ENCODE peak calls at places on chromosomes 4 and X, in seven cellular contexts. W is activated CD4-positive, alpha-beta T cell treated with anti-CD3 and anti-CD28 coated beads, Interleukin-2, amount 50 U/mL, for 1 hour; S is PC-3; A is ELR; N is choroid plexus epithelial cell; C is hypothalamus; T is Calu3. O is an unnamed sample.

GRCh38 chr4:159516556-159516955 is 413.7 kb downstream of the RAPGEF2 start:
- DNase-seq in W (no peak), S (peak), A (peak), N (peak), C (no peak), T (no peak), O (no peak)

GRCh38 chrX:28910501-28910900 is 323.3 kb downstream of the IL1RAPL1 start:
- DNase-seq in W (no peak), S (no peak), A (no peak), N (peak), C (no peak), T (no peak), O (no peak)

GRCh38 chr4:107825072-107825789 is 499 bp downstream of the SGMS2 start:
- DNase-seq in W (no peak), S (peak), A (peak), N (peak), C (no peak), T (peak), O (no peak)

GRCh38 chr4:149911995-149912394 is 96.4 kb upstream of the IQCM start:
- DNase-seq in W (no peak), S (no peak), A (no peak), N (peak), C (no peak), T (no peak), O (no peak)

GRCh38 chrX:79259073-79259689 is 108.0 kb downstream of the ITM2A start:
- DNase-seq in W (peak), S (no peak), A (no peak), N (peak), C (no peak), T (no peak), O (no peak)

GRCh38 chr4:156778093-156778492 is 193.5 kb downstream of the PDGFC start:
- DNase-seq in W (no peak), S (peak), A (peak), N (peak), C (no peak), T (no peak), O (no peak)

GRCh38 chr4:8176547-8177399 is 18.2 kb upstream of the ABLIM2 start:
- DNase-seq in W (peak), S (peak), A (peak), N (peak), C (no peak), T (peak), O (peak)

GRCh38 chr4:152626790-152627189 is 53.0 kb downstream of the TMEM154 start:
- DNase-seq in W (no peak), S (no peak), A (no peak), N (no peak), C (no peak), T (no peak), O (no peak)

GRCh38 chr4:76670631-76671030 is 227.3 kb downstream of the SOWAHB start:
- DNase-seq in W (no peak), S (no peak), A (no peak), N (no peak), C (no peak), T (no peak), O (no peak)

GRCh38 chrX:84168574-84168973 is 19.4 kb downstream of the RPS6KA6 start:
- DNase-seq in W (no peak), S (peak), A (peak), N (peak), C (no peak), T (no peak), O (no peak)

GRCh38 chr4:3112979-3113469 is 38.5 kb downstream of the HTT start:
- DNase-seq in W (no peak), S (peak), A (peak), N (no peak), C (no peak), T (no peak), O (no peak)

GRCh38 chr4:113435893-113436292 is 325.6 kb downstream of the CAMK2D start:
- DNase-seq in W (no peak), S (peak), A (peak), N (peak), C (no peak), T (peak), O (peak)

GRCh38 chr4:154998773-154999172 is 209.7 kb upstream of the NPY2R start:
- DNase-seq in W (no peak), S (no peak), A (no peak), N (no peak), C (no peak), T (no peak), O (no peak)

GRCh38 chr4:104901438-104901837 is 245.2 kb upstream of the TET2 start:
- DNase-seq in W (no peak), S (no peak), A (no peak), N (peak), C (no peak), T (no peak), O (no peak)

GRCh38 chr4:137651128-137651527 is 118.8 kb upstream of the PCDH18 start:
- DNase-seq in W (no peak), S (peak), A (peak), N (peak), C (no peak), T (no peak), O (no peak)

GRCh38 chr4:23324291-23324690 is 565.6 kb downstream of the PPARGC1A start:
- DNase-seq in W (no peak), S (peak), A (peak), N (no peak), C (no peak), T (no peak), O (no peak)

GRCh38 chr4:161172396-161173026 is 991.3 kb downstream of the FSTL5 start:
- DNase-seq in W (no peak), S (no peak), A (no peak), N (no peak), C (no peak), T (no peak), O (no peak)

GRCh38 chrX:12138366-12139313 is at the start of gene FRMPD4:
- DNase-seq in W (no peak), S (peak), A (peak), N (no peak), C (peak), T (no peak), O (no peak)

GRCh38 chr4:137124278-137124932 is 407.9 kb downstream of the PCDH18 start:
- DNase-seq in W (no peak), S (peak), A (peak), N (peak), C (no peak), T (no peak), O (no peak)

GRCh38 chr4:134201216-134202098 is at the start of gene PABPC4L:
- DNase-seq in W (no peak), S (peak), A (peak), N (peak), C (peak), T (no peak), O (peak)

GRCh38 chrX:134571831-134572230 is 86.4 kb downstream of the PLAC1 start:
- DNase-seq in W (no peak), S (no peak), A (no peak), N (no peak), C (no peak), T (no peak), O (no peak)

GRCh38 chrX:34658316-34658715 is 1.2 kb upstream of the TMEM47 start:
- DNase-seq in W (no peak), S (no peak), A (no peak), N (peak), C (no peak), T (no peak), O (no peak)

GRCh38 chr4:43757147-43757546 is 691.5 kb downstream of the KCTD8 start:
- DNase-seq in W (no peak), S (no peak), A (peak), N (peak), C (no peak), T (no peak), O (no peak)

GRCh38 chr4:183099537-183100297 is 660 bp downstream of the WWC2 start:
- DNase-seq in W (peak), S (peak), A (peak), N (peak), C (peak), T (peak), O (peak)

GRCh38 chr4:174365018-174365587 is 81.4 kb downstream of the CEP44 start:
- DNase-seq in W (no peak), S (peak), A (peak), N (peak), C (no peak), T (peak), O (no peak)

GRCh38 chrX:38899650-38900049 is 98.4 kb downstream of the MID1IP1 start:
- DNase-seq in W (no peak), S (no peak), A (no peak), N (no peak), C (no peak), T (no peak), O (no peak)

GRCh38 chrX:154696328-154697045 is 43.1 kb upstream of the CTAG2 start:
- DNase-seq in W (no peak), S (peak), A (peak), N (peak), C (no peak), T (no peak), O (no peak)

GRCh38 chrX:118534716-118535493 is 39.3 kb downstream of the DOCK11 start:
- DNase-seq in W (no peak), S (no peak), A (no peak), N (peak), C (no peak), T (no peak), O (no peak)

GRCh38 chrX:101452051-101452450 is 33.2 kb upstream of the ARMCX4 start:
- DNase-seq in W (no peak), S (no peak), A (peak), N (no peak), C (no peak), T (no peak), O (no peak)

GRCh38 chr4:1862055-1862911 is 6.3 kb upstream of the LETM1 start:
- DNase-seq in W (no peak), S (no peak), A (no peak), N (no peak), C (no peak), T (no peak), O (no peak)

GRCh38 chr4:76960014-76960413 is 10.5 kb downstream of the SEPTIN11 start:
- DNase-seq in W (no peak), S (no peak), A (peak), N (peak), C (no peak), T (no peak), O (no peak)

GRCh38 chr4:156312261-156312847 is 358.7 kb upstream of the CTSO start:
- DNase-seq in W (no peak), S (no peak), A (no peak), N (peak), C (no peak), T (no peak), O (no peak)

GRCh38 chr4:915041-915474 is 17.1 kb downstream of the GAK start:
- DNase-seq in W (no peak), S (no peak), A (no peak), N (peak), C (no peak), T (no peak), O (no peak)

GRCh38 chr4:118193421-118193820 is 159.1 kb downstream of the NDST3 start:
- DNase-seq in W (no peak), S (no peak), A (no peak), N (no peak), C (no peak), T (no peak), O (no peak)

GRCh38 chr4:37243722-37244582 is 591 bp upstream of the NWD2 start:
- DNase-seq in W (no peak), S (no peak), A (no peak), N (no peak), C (no peak), T (peak), O (no peak)

GRCh38 chr4:184400375-184400870 is 73.9 kb downstream of the IRF2 start:
- DNase-seq in W (no peak), S (peak), A (peak), N (peak), C (no peak), T (peak), O (no peak)

GRCh38 chrX:48924270-48924669 is 5.4 kb upstream of the PIM2 start:
- DNase-seq in W (no peak), S (no peak), A (no peak), N (no peak), C (no peak), T (no peak), O (no peak)